ENCODE peak calls at places on chromosomes 13 and 19, in ten cellular contexts. One of them, this sample, is unnamed.

GRCh38 chr13:97342936-97343335 is 91.0 kb upstream of the RAP2A start:
- DNase-seq in bronchial epithelial cell: no peak
- DNase-seq in foreskin fibroblast: no peak
- DNase-seq in IMR-90: no peak
- DNase-seq in lower lobe of right lung: no peak
- DNase-seq in endothelial cell of umbilical vein: no peak
- DNase-seq in RWPE1: no peak
- DNase-seq in stomach: no peak
- DNase-seq in CD8-positive, alpha-beta T cell: no peak
- DNase-seq in neural crest cell: no peak
- DNase-seq in this sample: no peak

GRCh38 chr13:27524981-27525975 is 74.9 kb upstream of the MTIF3 start:
- DNase-seq in RWPE1: no peak
- DNase-seq in foreskin fibroblast: no peak
- DNase-seq in CD8-positive, alpha-beta T cell: no peak
- DNase-seq in lower lobe of right lung: no peak
- DNase-seq in IMR-90: no peak
- DNase-seq in endothelial cell of umbilical vein: no peak
- DNase-seq in stomach: no peak
- DNase-seq in bronchial epithelial cell: no peak
- DNase-seq in neural crest cell: no peak
- DNase-seq in this sample: no peak

GRCh38 chr13:51562011-51562671 is 22.1 kb upstream of the WDFY2 start:
- DNase-seq in IMR-90: no peak
- DNase-seq in foreskin fibroblast: no peak
- DNase-seq in CD8-positive, alpha-beta T cell: no peak
- DNase-seq in stomach: no peak
- DNase-seq in RWPE1: no peak
- DNase-seq in lower lobe of right lung: no peak
- DNase-seq in endothelial cell of umbilical vein: no peak
- DNase-seq in neural crest cell: no peak
- DNase-seq in bronchial epithelial cell: no peak
- DNase-seq in this sample: no peak

GRCh38 chr19:35389192-35389861 is 18.5 kb downstream of the GPR42 start:
- DNase-seq in lower lobe of right lung: no peak
- DNase-seq in bronchial epithelial cell: no peak
- DNase-seq in CD8-positive, alpha-beta T cell: no peak
- DNase-seq in IMR-90: no peak
- DNase-seq in neural crest cell: no peak
- DNase-seq in RWPE1: no peak
- DNase-seq in stomach: peak
- DNase-seq in foreskin fibroblast: no peak
- DNase-seq in endothelial cell of umbilical vein: no peak
- DNase-seq in this sample: peak

GRCh38 chr19:18991468-18991867 is 41.8 kb downstream of the SUGP2 start:
- DNase-seq in CD8-positive, alpha-beta T cell: no peak
- DNase-seq in neural crest cell: no peak
- DNase-seq in IMR-90: no peak
- DNase-seq in foreskin fibroblast: no peak
- DNase-seq in RWPE1: no peak
- DNase-seq in lower lobe of right lung: no peak
- DNase-seq in bronchial epithelial cell: no peak
- DNase-seq in endothelial cell of umbilical vein: no peak
- DNase-seq in stomach: no peak
- DNase-seq in this sample: no peak

GRCh38 chr19:5594521-5594950 is 26.8 kb upstream of the TINCR start:
- DNase-seq in stomach: no peak
- DNase-seq in neural crest cell: no peak
- DNase-seq in CD8-positive, alpha-beta T cell: no peak
- DNase-seq in foreskin fibroblast: no peak
- DNase-seq in endothelial cell of umbilical vein: no peak
- DNase-seq in RWPE1: no peak
- DNase-seq in IMR-90: no peak
- DNase-seq in lower lobe of right lung: no peak
- DNase-seq in bronchial epithelial cell: no peak
- DNase-seq in this sample: no peak

GRCh38 chr19:42386974-42387707 is 3.0 kb downstream of the CNFN start:
- DNase-seq in lower lobe of right lung: peak
- DNase-seq in IMR-90: peak
- DNase-seq in endothelial cell of umbilical vein: peak
- DNase-seq in bronchial epithelial cell: peak
- DNase-seq in CD8-positive, alpha-beta T cell: peak
- DNase-seq in neural crest cell: peak
- DNase-seq in stomach: peak
- DNase-seq in foreskin fibroblast: peak
- DNase-seq in RWPE1: peak
- DNase-seq in this sample: peak

GRCh38 chr19:43798546-43799409 is 3.5 kb downstream of the LYPD5 start:
- DNase-seq in lower lobe of right lung: peak
- DNase-seq in CD8-positive, alpha-beta T cell: peak
- DNase-seq in bronchial epithelial cell: peak
- DNase-seq in stomach: peak
- DNase-seq in foreskin fibroblast: peak
- DNase-seq in IMR-90: no peak
- DNase-seq in neural crest cell: no peak
- DNase-seq in endothelial cell of umbilical vein: no peak
- DNase-seq in RWPE1: peak
- DNase-seq in this sample: peak

GRCh38 chr19:58407658-58408151 is 744 bp upstream of the ZNF584 start:
- DNase-seq in IMR-90: peak
- DNase-seq in neural crest cell: no peak
- DNase-seq in foreskin fibroblast: peak
- DNase-seq in RWPE1: no peak
- DNase-seq in stomach: no peak
- DNase-seq in bronchial epithelial cell: no peak
- DNase-seq in CD8-positive, alpha-beta T cell: no peak
- DNase-seq in endothelial cell of umbilical vein: no peak
- DNase-seq in lower lobe of right lung: no peak
- DNase-seq in this sample: no peak

GRCh38 chr19:58406818-58407657 is 1.4 kb upstream of the ZNF584 start:
- DNase-seq in endothelial cell of umbilical vein: no peak
- DNase-seq in CD8-positive, alpha-beta T cell: no peak
- DNase-seq in stomach: no peak
- DNase-seq in lower lobe of right lung: no peak
- DNase-seq in bronchial epithelial cell: peak
- DNase-seq in IMR-90: no peak
- DNase-seq in foreskin fibroblast: peak
- DNase-seq in RWPE1: no peak
- DNase-seq in neural crest cell: no peak
- DNase-seq in this sample: no peak

GRCh38 chr19:58409010-58409790 is 751 bp downstream of the ZNF584 start:
- DNase-seq in foreskin fibroblast: peak
- DNase-seq in RWPE1: no peak
- DNase-seq in lower lobe of right lung: no peak
- DNase-seq in bronchial epithelial cell: no peak
- DNase-seq in CD8-positive, alpha-beta T cell: no peak
- DNase-seq in stomach: no peak
- DNase-seq in neural crest cell: no peak
- DNase-seq in IMR-90: peak
- DNase-seq in endothelial cell of umbilical vein: peak
- DNase-seq in this sample: peak

DNA sequence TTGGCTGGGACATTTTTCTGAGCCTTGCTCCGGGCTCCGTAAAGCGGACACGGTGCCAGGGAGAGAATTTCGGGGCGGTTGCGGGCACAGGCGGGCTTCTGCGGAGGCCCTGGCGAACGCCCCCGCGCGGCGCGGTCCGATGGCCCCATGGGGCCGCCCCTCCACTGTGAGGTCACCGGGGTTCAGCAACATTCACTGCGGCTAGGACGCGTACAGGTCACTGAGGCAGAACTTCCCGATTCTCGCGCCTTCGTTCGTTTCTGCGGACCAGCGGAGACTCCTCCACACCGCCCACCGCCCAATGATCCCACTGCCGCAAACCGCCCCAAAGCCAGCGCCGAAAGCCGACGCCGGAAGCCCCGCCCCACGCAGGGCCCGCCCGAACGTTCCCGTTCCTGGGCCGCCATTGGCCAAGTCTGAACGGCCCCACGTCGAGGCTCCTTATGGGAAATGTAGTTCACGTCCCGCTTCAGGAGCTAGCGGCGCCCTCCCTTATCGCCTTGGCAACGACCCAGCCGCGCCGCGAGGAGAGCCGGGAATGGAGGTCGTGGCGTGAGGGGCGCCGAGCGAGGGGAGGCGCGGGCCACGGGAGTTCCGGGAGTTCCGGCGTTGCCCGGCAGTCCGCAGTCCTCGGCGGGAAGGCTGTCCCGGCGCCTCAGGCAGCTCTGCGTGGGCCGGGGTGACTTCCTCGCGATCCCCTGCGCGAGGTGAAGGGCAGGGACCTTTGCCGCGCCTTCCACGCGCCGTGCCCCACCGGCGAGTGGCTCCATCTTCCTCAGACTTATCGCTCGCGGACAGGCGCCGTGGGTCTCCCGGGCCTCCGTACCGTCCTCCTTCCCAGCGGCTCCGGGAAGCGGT is at the start of gene ZNF584:
- DNase-seq in RWPE1: peak
- DNase-seq in foreskin fibroblast: peak
- DNase-seq in stomach: peak
- DNase-seq in IMR-90: peak
- DNase-seq in lower lobe of right lung: peak
- DNase-seq in CD8-positive, alpha-beta T cell: peak
- DNase-seq in neural crest cell: peak
- DNase-seq in bronchial epithelial cell: peak
- DNase-seq in endothelial cell of umbilical vein: peak
- DNase-seq in this sample: peak
- TF ChIP-seq CTCF in RWPE1: peak
- TF ChIP-seq CTCF in foreskin fibroblast: peak
- TF ChIP-seq CTCF in stomach: no peak
- TF ChIP-seq CTCF in IMR-90: peak
- TF ChIP-seq CTCF in lower lobe of right lung: no peak
- TF ChIP-seq CTCF in CD8-positive, alpha-beta T cell: no peak
- TF ChIP-seq CTCF in neural crest cell: no peak
- TF ChIP-seq CTCF in bronchial epithelial cell: peak
- TF ChIP-seq CTCF in endothelial cell of umbilical vein: no peak
- TF ChIP-seq CTCF in this sample: no peak

GRCh38 chr19:916645-917322 is 349 bp upstream of the KISS1R start:
- DNase-seq in neural crest cell: no peak
- DNase-seq in foreskin fibroblast: no peak
- DNase-seq in IMR-90: no peak
- DNase-seq in RWPE1: no peak
- DNase-seq in stomach: no peak
- DNase-seq in CD8-positive, alpha-beta T cell: no peak
- DNase-seq in bronchial epithelial cell: no peak
- DNase-seq in endothelial cell of umbilical vein: no peak
- DNase-seq in lower lobe of right lung: no peak
- DNase-seq in this sample: no peak

GRCh38 chr19:918152-918437 is 962 bp downstream of the KISS1R start:
- DNase-seq in RWPE1: no peak
- DNase-seq in stomach: no peak
- DNase-seq in IMR-90: no peak
- DNase-seq in endothelial cell of umbilical vein: no peak
- DNase-seq in neural crest cell: no peak
- DNase-seq in bronchial epithelial cell: no peak
- DNase-seq in lower lobe of right lung: no peak
- DNase-seq in foreskin fibroblast: no peak
- DNase-seq in CD8-positive, alpha-beta T cell: no peak
- DNase-seq in this sample: no peak

GRCh38 chr19:918481-919156 is 1.5 kb downstream of the KISS1R start:
- DNase-seq in neural crest cell: no peak
- DNase-seq in lower lobe of right lung: no peak
- DNase-seq in CD8-positive, alpha-beta T cell: no peak
- DNase-seq in endothelial cell of umbilical vein: no peak
- DNase-seq in RWPE1: no peak
- DNase-seq in foreskin fibroblast: no peak
- DNase-seq in bronchial epithelial cell: no peak
- DNase-seq in IMR-90: no peak
- DNase-seq in stomach: no peak
- DNase-seq in this sample: no peak

GRCh38 chr19:919157-920050 is 2.3 kb downstream of the KISS1R start:
- DNase-seq in CD8-positive, alpha-beta T cell: peak
- DNase-seq in lower lobe of right lung: no peak
- DNase-seq in foreskin fibroblast: no peak
- DNase-seq in stomach: no peak
- DNase-seq in RWPE1: no peak
- DNase-seq in neural crest cell: no peak
- DNase-seq in bronchial epithelial cell: peak
- DNase-seq in IMR-90: no peak
- DNase-seq in endothelial cell of umbilical vein: no peak
- DNase-seq in this sample: peak

DNA sequence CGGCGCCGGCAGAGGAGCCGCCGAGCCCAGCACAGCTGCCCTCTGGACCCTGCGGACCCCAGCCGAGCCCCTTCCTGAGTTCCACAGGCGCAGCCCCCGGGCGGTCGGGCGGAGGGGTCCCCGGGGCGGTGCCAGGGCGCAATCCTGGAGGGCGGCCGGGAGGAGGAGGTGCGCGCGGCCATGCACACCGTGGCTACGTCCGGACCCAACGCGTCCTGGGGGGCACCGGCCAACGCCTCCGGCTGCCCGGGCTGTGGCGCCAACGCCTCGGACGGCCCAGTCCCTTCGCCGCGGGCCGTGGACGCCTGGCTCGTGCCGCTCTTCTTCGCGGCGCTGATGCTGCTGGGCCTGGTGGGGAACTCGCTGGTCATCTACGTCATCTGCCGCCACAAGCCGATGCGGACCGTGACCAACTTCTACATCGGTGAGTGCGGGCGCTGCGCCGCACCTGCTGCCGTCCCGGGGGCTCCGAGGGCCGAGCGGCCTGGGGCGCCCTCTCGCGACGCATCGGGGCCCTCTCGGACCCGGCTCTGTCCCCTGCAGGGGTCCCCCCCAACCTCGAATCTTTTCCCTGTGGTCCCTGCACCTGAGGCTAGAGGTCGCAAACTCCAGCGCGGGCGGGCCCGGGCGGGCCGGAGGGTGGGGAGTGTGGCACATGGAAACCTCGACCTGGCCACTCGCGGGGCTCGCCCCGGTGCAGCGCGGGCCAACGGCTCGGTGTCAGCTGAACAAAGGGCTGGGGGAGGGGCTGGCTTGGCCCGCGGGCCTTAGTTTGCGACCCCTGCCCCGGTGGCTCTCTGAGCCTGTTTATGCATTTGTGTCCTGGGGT is at the start of gene KISS1R:
- DNase-seq in IMR-90: peak
- DNase-seq in neural crest cell: peak
- DNase-seq in endothelial cell of umbilical vein: no peak
- DNase-seq in lower lobe of right lung: peak
- DNase-seq in foreskin fibroblast: peak
- DNase-seq in bronchial epithelial cell: no peak
- DNase-seq in RWPE1: no peak
- DNase-seq in stomach: peak
- DNase-seq in CD8-positive, alpha-beta T cell: peak
- DNase-seq in this sample: peak
- TF ChIP-seq CTCF in IMR-90: peak
- TF ChIP-seq CTCF in neural crest cell: peak
- TF ChIP-seq CTCF in endothelial cell of umbilical vein: peak
- TF ChIP-seq CTCF in lower lobe of right lung: peak
- TF ChIP-seq CTCF in foreskin fibroblast: peak
- TF ChIP-seq CTCF in bronchial epithelial cell: peak
- TF ChIP-seq CTCF in RWPE1: peak
- TF ChIP-seq CTCF in stomach: peak
- TF ChIP-seq CTCF in CD8-positive, alpha-beta T cell: peak
- TF ChIP-seq CTCF in this sample: peak

DNA sequence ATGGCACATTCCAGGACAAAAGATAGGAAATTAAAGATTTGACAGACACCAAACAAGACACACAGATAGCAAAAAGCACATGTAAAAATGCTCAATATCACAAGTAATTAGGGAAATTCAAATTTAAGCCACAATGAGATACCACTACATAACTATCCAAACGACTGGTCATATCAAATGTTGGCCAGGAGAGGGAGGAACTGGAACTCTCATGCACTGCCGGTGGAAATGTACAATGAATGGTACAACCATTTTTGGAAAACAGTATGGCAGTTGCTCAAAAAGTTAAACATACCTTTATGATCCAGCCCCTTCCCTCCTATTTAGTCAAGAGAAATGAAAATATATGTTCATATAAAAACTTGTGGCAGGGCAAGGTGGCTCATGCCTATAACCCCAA is 36.8 kb upstream of the CYP2S1 start:
- DNase-seq in endothelial cell of umbilical vein: no peak
- DNase-seq in bronchial epithelial cell: no peak
- DNase-seq in stomach: no peak
- DNase-seq in lower lobe of right lung: no peak
- DNase-seq in neural crest cell: no peak
- DNase-seq in IMR-90: no peak
- DNase-seq in foreskin fibroblast: peak
- DNase-seq in RWPE1: no peak
- DNase-seq in CD8-positive, alpha-beta T cell: no peak
- DNase-seq in this sample: peak
- TF ChIP-seq CTCF in endothelial cell of umbilical vein: no peak
- TF ChIP-seq CTCF in bronchial epithelial cell: peak
- TF ChIP-seq CTCF in stomach: no peak
- TF ChIP-seq CTCF in lower lobe of right lung: no peak
- TF ChIP-seq CTCF in neural crest cell: peak
- TF ChIP-seq CTCF in IMR-90: no peak
- TF ChIP-seq CTCF in foreskin fibroblast: peak
- TF ChIP-seq CTCF in RWPE1: no peak
- TF ChIP-seq CTCF in CD8-positive, alpha-beta T cell: no peak
- TF ChIP-seq CTCF in this sample: peak

GRCh38 chr13:25473864-25474263 is 102.1 kb downstream of the ATP8A2 start:
- DNase-seq in IMR-90: no peak
- DNase-seq in endothelial cell of umbilical vein: no peak
- DNase-seq in CD8-positive, alpha-beta T cell: no peak
- DNase-seq in lower lobe of right lung: no peak
- DNase-seq in neural crest cell: no peak
- DNase-seq in RWPE1: no peak
- DNase-seq in foreskin fibroblast: peak
- DNase-seq in bronchial epithelial cell: peak
- DNase-seq in stomach: no peak
- DNase-seq in this sample: peak

GRCh38 chr13:25466880-25467279 is 95.1 kb downstream of the ATP8A2 start:
- DNase-seq in RWPE1: no peak
- DNase-seq in lower lobe of right lung: no peak
- DNase-seq in stomach: no peak
- DNase-seq in foreskin fibroblast: no peak
- DNase-seq in bronchial epithelial cell: no peak
- DNase-seq in endothelial cell of umbilical vein: no peak
- DNase-seq in neural crest cell: no peak
- DNase-seq in CD8-positive, alpha-beta T cell: no peak
- DNase-seq in IMR-90: no peak
- DNase-seq in this sample: no peak

GRCh38 chr13:25469179-25469545 is 97.4 kb downstream of the ATP8A2 start:
- DNase-seq in neural crest cell: no peak
- DNase-seq in IMR-90: no peak
- DNase-seq in lower lobe of right lung: no peak
- DNase-seq in bronchial epithelial cell: no peak
- DNase-seq in RWPE1: no peak
- DNase-seq in stomach: no peak
- DNase-seq in foreskin fibroblast: peak
- DNase-seq in endothelial cell of umbilical vein: no peak
- DNase-seq in CD8-positive, alpha-beta T cell: no peak
- DNase-seq in this sample: no peak

GRCh38 chr13:25463496-25463895 is 91.7 kb downstream of the ATP8A2 start:
- DNase-seq in IMR-90: peak
- DNase-seq in lower lobe of right lung: no peak
- DNase-seq in stomach: no peak
- DNase-seq in endothelial cell of umbilical vein: no peak
- DNase-seq in neural crest cell: no peak
- DNase-seq in bronchial epithelial cell: peak
- DNase-seq in CD8-positive, alpha-beta T cell: no peak
- DNase-seq in foreskin fibroblast: peak
- DNase-seq in RWPE1: peak
- DNase-seq in this sample: peak

GRCh38 chr13:25468330-25469178 is 96.8 kb downstream of the ATP8A2 start:
- DNase-seq in lower lobe of right lung: no peak
- DNase-seq in foreskin fibroblast: peak
- DNase-seq in neural crest cell: peak
- DNase-seq in IMR-90: no peak
- DNase-seq in stomach: no peak
- DNase-seq in endothelial cell of umbilical vein: no peak
- DNase-seq in RWPE1: peak
- DNase-seq in bronchial epithelial cell: no peak
- DNase-seq in CD8-positive, alpha-beta T cell: no peak
- DNase-seq in this sample: peak
- TF ChIP-seq CTCF in lower lobe of right lung: no peak
- TF ChIP-seq CTCF in foreskin fibroblast: no peak
- TF ChIP-seq CTCF in neural crest cell: peak
- TF ChIP-seq CTCF in IMR-90: no peak
- TF ChIP-seq CTCF in stomach: no peak
- TF ChIP-seq CTCF in endothelial cell of umbilical vein: no peak
- TF ChIP-seq CTCF in RWPE1: no peak
- TF ChIP-seq CTCF in bronchial epithelial cell: no peak
- TF ChIP-seq CTCF in CD8-positive, alpha-beta T cell: no peak
- TF ChIP-seq CTCF in this sample: no peak